ENCODE peak calls at places on chromosomes 6 and 20, in six cellular contexts. T is GM13976, H is cardiac muscle cell, I is IMR-90, V is fibroblast of pulmonary artery, Y is ovary. R is an unnamed sample.
A peak's percentile ranks its signal among the peaks of the same experiment; 100 is the strongest.

GRCh38 chr20:59170406-59171349 is 7.1 kb downstream of the ZNF831 start:
- DNase-seq in T (no peak), I (no peak), V (no peak), H (no peak), Y (no peak), R (no peak)

GRCh38 chr6:133170602-133171001 is 70.6 kb upstream of the EYA4 start:
- DNase-seq in Y (no peak), H (no peak), V (no peak), T (no peak), I (peak; percentile 53), R (no peak)

GRCh38 chr6:97049254-97050004 is 124.9 kb downstream of the KLHL32 start:
- DNase-seq in I (no peak), V (no peak), H (peak; percentile 2), T (peak; percentile 66), Y (no peak), R (peak; percentile 59)

GRCh38 chr6:126721581-126722145 is 381.7 kb downstream of the CENPW start:
- DNase-seq in Y (no peak), V (peak; percentile 91), I (peak; percentile 95), T (no peak), H (peak; percentile 83), R (no peak)

GRCh38 chr20:49964964-49965780 is 17.6 kb upstream of the SNAI1 start:
- DNase-seq in H (peak; percentile 51), I (no peak), Y (no peak), V (peak; percentile 49), T (peak; percentile 57), R (no peak)

GRCh38 chr20:50689864-50690263 is 1.5 kb downstream of the RIPOR3 start:
- DNase-seq in V (peak; percentile 86), Y (no peak), H (peak; percentile 83), I (no peak), T (no peak), R (no peak)

GRCh38 chr6:33610779-33611421 is 10.2 kb upstream of the ITPR3 start:
- DNase-seq in I (no peak), H (peak; percentile 60), V (peak; percentile 34), Y (no peak), T (no peak), R (no peak)

GRCh38 chr6:73577605-73578160 is 56.9 kb upstream of the EEF1A1 start:
- DNase-seq in I (no peak), T (no peak), Y (no peak), H (peak; percentile 53), V (peak; percentile 23), R (no peak)

GRCh38 chr6:82205793-82206425 is 41.6 kb downstream of the IBTK start:
- DNase-seq in I (peak; percentile 15), Y (no peak), H (peak; percentile 69), V (peak; percentile 48), T (no peak), R (no peak)

GRCh38 chr6:159788757-159789376 is 535 bp downstream of the TCP1 start:
- DNase-seq in H (peak; percentile 52), V (peak; percentile 37), Y (peak; percentile 31), T (peak; percentile 50), I (peak; percentile 42), R (peak; percentile 50)

GRCh38 chr6:97703661-97704060 is 420.6 kb upstream of the MMS22L start:
- DNase-seq in Y (no peak), I (no peak), V (no peak), T (no peak), H (no peak), R (no peak)

GRCh38 chr6:25971187-25971811 is 8.7 kb downstream of the TRIM38 start:
- DNase-seq in Y (peak; percentile 53), V (peak; percentile 96), T (no peak), H (peak; percentile 97), I (peak; percentile 92), R (no peak)

GRCh38 chr20:60013296-60014142 is 55.3 kb downstream of the CDH26 start:
- DNase-seq in V (no peak), Y (no peak), H (no peak), T (no peak), I (no peak), R (no peak)

GRCh38 chr6:2891768-2892170 is 11.3 kb downstream of the SERPINB9 start:
- DNase-seq in H (no peak), V (no peak), I (no peak), T (peak; percentile 74), Y (no peak), R (peak; percentile 59)

GRCh38 chr6:22313796-22314195 is 17.0 kb upstream of the PRL start:
- DNase-seq in Y (no peak), V (peak; percentile 39), I (no peak), T (no peak), H (peak; percentile 12), R (no peak)

GRCh38 chr20:36741072-36741471 is 4.8 kb downstream of the NDRG3 start:
- DNase-seq in Y (no peak), T (no peak), V (no peak), I (no peak), H (no peak), R (no peak)

GRCh38 chr20:33731693-33732165 is at the start of gene ZNF341:
- DNase-seq in V (peak; percentile 84), I (peak; percentile 76), Y (peak; percentile 92), T (peak; percentile 90), H (peak; percentile 92), R (peak; percentile 89)

GRCh38 chr6:33960345-33961313 is 156.8 kb upstream of the MLN start:
- DNase-seq in H (no peak), Y (no peak), T (no peak), V (no peak), I (no peak), R (no peak)

GRCh38 chr6:144007779-144008500 is at the start of gene PLAGL1:
- DNase-seq in I (peak; percentile 55), Y (peak; percentile 57), V (peak; percentile 79), T (peak; percentile 76), H (peak; percentile 83), R (peak; percentile 72)

GRCh38 chr6:135701426-135701825 is 150.1 kb upstream of the PDE7B start:
- DNase-seq in T (no peak), Y (no peak), I (no peak), H (no peak), V (no peak), R (no peak)

GRCh38 chr20:62390306-62391164 is 3.6 kb downstream of the RPS21 start:
- DNase-seq in H (no peak), I (no peak), T (no peak), Y (no peak), V (no peak), R (no peak)

GRCh38 chr6:154536922-154537449 is 26.5 kb upstream of the CNKSR3 start:
- DNase-seq in V (no peak), T (no peak), H (no peak), Y (no peak), I (no peak), R (no peak)

GRCh38 chr6:154537486-154537885 is 27.0 kb upstream of the CNKSR3 start:
- DNase-seq in V (no peak), I (no peak), H (no peak), T (no peak), Y (no peak), R (no peak)

GRCh38 chr6:154536255-154536654 is 25.8 kb upstream of the CNKSR3 start:
- DNase-seq in T (no peak), H (no peak), Y (no peak), I (no peak), V (no peak), R (no peak)

GRCh38 chr6:154534531-154534930 is 24.0 kb upstream of the CNKSR3 start:
- DNase-seq in H (no peak), V (no peak), Y (no peak), I (no peak), T (no peak), R (no peak)

GRCh38 chr6:154535146-154535545 is 24.7 kb upstream of the CNKSR3 start:
- DNase-seq in V (peak; percentile 33), Y (no peak), H (peak; percentile 41), T (no peak), I (no peak), R (no peak)
- TF ChIP-seq CTCF in V (no peak), Y (no peak), H (no peak), T (no peak), I (no peak), R (no peak)

GRCh38 chr6:63349401-63349800 is 29.6 kb upstream of the LGSN start:
- DNase-seq in I (no peak), Y (no peak), V (no peak), H (peak; percentile 3), T (no peak), R (no peak)

GRCh38 chr6:63353282-63353630 is 33.5 kb upstream of the LGSN start:
- DNase-seq in T (no peak), H (no peak), I (no peak), V (no peak), Y (no peak), R (no peak)

GRCh38 chr6:63348836-63349235 is 29.1 kb upstream of the LGSN start:
- DNase-seq in I (no peak), T (no peak), Y (no peak), H (peak; percentile 6), V (no peak), R (no peak)

GRCh38 chr6:63352587-63353281 is 33.0 kb upstream of the LGSN start:
- DNase-seq in I (peak; percentile 49), H (peak; percentile 78), T (peak; percentile 53), V (peak; percentile 63), Y (peak; percentile 28), R (peak; percentile 43)

GRCh38 chr6:63351995-63352586 is 32.3 kb upstream of the LGSN start:
- DNase-seq in T (peak; percentile 21), H (peak; percentile 78), Y (no peak), I (peak; percentile 73), V (peak; percentile 81), R (peak; percentile 30)
- TF ChIP-seq CTCF in T (peak; percentile 38), H (peak; percentile 47), Y (no peak), I (peak; percentile 58), V (peak; percentile 48), R (peak; percentile 57)

GRCh38 chr6:103798166-103798565 is 1061.6 kb downstream of the HACE1 start:
- DNase-seq in Y (no peak), T (no peak), V (no peak), I (no peak), H (no peak), R (no peak)

GRCh38 chr6:103800131-103800670 is 1059.5 kb downstream of the HACE1 start:
- DNase-seq in V (no peak), I (no peak), T (no peak), Y (no peak), H (no peak), R (no peak)

DNA sequence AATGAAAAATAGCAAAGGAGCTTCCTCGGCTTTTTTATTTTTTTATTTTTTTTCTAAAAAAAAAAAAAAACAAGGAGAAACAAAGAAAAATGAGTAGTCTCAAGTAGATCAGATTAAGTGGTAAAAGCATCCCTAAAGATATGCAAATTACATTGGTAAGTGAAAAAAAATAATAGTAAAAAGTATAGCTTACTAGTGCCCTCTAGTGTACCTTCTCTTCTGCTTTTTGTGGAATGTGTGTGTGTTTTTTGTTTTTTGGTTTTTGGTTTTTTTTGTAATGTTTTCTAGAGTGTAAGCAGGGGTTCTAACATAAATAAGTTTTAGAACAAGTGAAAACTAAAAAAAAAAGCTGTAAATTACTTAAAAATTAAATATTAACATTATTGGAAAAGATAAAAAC is 1062.0 kb downstream of the HACE1 start:
- DNase-seq in V (peak; percentile 37), T (no peak), H (peak; percentile 7), Y (no peak), I (no peak), R (no peak)
- TF ChIP-seq CTCF in V (peak; percentile 55), T (no peak), H (peak; percentile 34), Y (no peak), I (peak; percentile 20), R (peak; percentile 43)

DNA sequence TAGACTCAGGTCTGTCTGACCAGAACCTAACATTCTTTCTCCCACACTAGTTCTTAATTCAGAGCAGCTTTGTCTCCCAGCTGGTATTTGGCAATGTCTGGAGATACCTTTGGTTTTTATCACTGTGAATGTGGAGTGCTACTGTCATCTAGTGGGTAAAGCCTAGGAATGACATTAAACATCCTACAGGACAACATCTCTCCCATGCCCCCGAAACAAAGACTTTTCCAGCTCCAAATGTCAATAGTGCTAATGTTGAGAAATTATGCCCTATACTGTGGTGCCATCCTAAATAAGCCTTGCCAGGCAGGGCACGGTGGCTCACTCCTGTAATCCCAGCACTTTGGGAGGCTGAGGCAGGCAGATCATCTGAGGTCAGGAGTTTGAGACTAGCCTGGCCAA is 4.2 kb upstream of the TTPAL start:
- DNase-seq in V (peak; percentile 71), Y (no peak), H (peak; percentile 80), T (no peak), I (peak; percentile 44), R (no peak)
- TF ChIP-seq CTCF in V (peak; percentile 58), Y (no peak), H (peak; percentile 67), T (no peak), I (peak; percentile 57), R (peak; percentile 27)

R was measured in GM13977.